ENCODE peak calls at places on chromosomes 4 and X, in nine cellular contexts. O, X, R, Y, T, G, K, M and S are unnamed samples.

GRCh38 chrX:148500428-148501120 is at the start of gene AFF2:
- DNase-seq in O (peak; percentile 30), X (peak; percentile 51), R (no peak), Y (no peak), T (peak; percentile 57), G (peak; percentile 54), K (peak; percentile 78), M (no peak), S (no peak)

GRCh38 chr4:114481856-114482255 is 116.8 kb upstream of the UGT8 start:
- DNase-seq in O (no peak), X (no peak), R (no peak), Y (no peak), T (no peak), G (no peak), K (peak; percentile 54), M (no peak), S (no peak)

GRCh38 chr4:20878806-20879205 is 178.5 kb downstream of the PACRGL start:
- DNase-seq in O (no peak), X (no peak), R (no peak), Y (no peak), T (no peak), G (no peak), K (no peak), M (no peak), S (no peak)

GRCh38 chr4:111562811-111563210 is 582.4 kb upstream of the FAM241A start:
- DNase-seq in O (no peak), X (no peak), R (no peak), Y (peak; percentile 66), T (no peak), G (no peak), K (no peak), M (no peak), S (no peak)

GRCh38 chr4:85555210-85555609 is 80.3 kb downstream of the ARHGAP24 start:
- DNase-seq in O (no peak), X (no peak), R (no peak), Y (no peak), T (no peak), G (no peak), K (no peak), M (no peak), S (no peak)

GRCh38 chr4:83723609-83724008 is 187.7 kb downstream of the GPAT3 start:
- DNase-seq in O (no peak), X (no peak), R (no peak), Y (no peak), T (no peak), G (no peak), K (no peak), M (no peak), S (no peak)

GRCh38 chrX:8647176-8647575 is 84.8 kb downstream of the ANOS1 start:
- DNase-seq in O (no peak), X (no peak), R (no peak), Y (no peak), T (no peak), G (no peak), K (no peak), M (no peak), S (no peak)

GRCh38 chrX:153968255-153968654 is 3.4 kb downstream of the HCFC1 start:
- DNase-seq in O (no peak), X (peak; percentile 4), R (no peak), Y (no peak), T (peak; percentile 48), G (no peak), K (no peak), M (no peak), S (no peak)

GRCh38 chrX:9141496-9141895 is 107.6 kb upstream of the FAM9B start:
- DNase-seq in O (peak; percentile 17), X (no peak), R (no peak), Y (peak; percentile 85), T (no peak), G (no peak), K (no peak), M (no peak), S (no peak)

GRCh38 chr4:150164956-150165355 is 86.7 kb downstream of the DCLK2 start:
- DNase-seq in O (no peak), X (no peak), R (no peak), Y (no peak), T (no peak), G (no peak), K (no peak), M (no peak), S (no peak)

GRCh38 chr4:152536545-152537182 is 772 bp upstream of the FBXW7 start:
- DNase-seq in O (peak; percentile 61), X (no peak), R (no peak), Y (peak; percentile 37), T (no peak), G (peak; percentile 52), K (peak; percentile 65), M (no peak), S (no peak)

GRCh38 chrX:44915361-44915868 is 42.4 kb downstream of the KDM6A start:
- DNase-seq in O (peak; percentile 20), X (no peak), R (no peak), Y (peak; percentile 20), T (no peak), G (peak; percentile 54), K (no peak), M (no peak), S (no peak)

GRCh38 chrX:44918722-44919121 is 45.7 kb downstream of the KDM6A start:
- DNase-seq in O (no peak), X (no peak), R (no peak), Y (no peak), T (no peak), G (no peak), K (no peak), M (no peak), S (no peak)

GRCh38 chrX:44908838-44909237 is 35.9 kb downstream of the KDM6A start:
- DNase-seq in O (no peak), X (no peak), R (no peak), Y (no peak), T (no peak), G (no peak), K (no peak), M (no peak), S (no peak)

GRCh38 chrX:44914532-44915198 is 41.7 kb downstream of the KDM6A start:
- DNase-seq in O (peak; percentile 44), X (no peak), R (no peak), Y (peak; percentile 68), T (no peak), G (no peak), K (no peak), M (no peak), S (no peak)

GRCh38 chrX:44913656-44914531 is 40.9 kb downstream of the KDM6A start:
- DNase-seq in O (no peak), X (no peak), R (no peak), Y (no peak), T (no peak), G (no peak), K (no peak), M (no peak), S (no peak)
- H3K27ac ChIP-seq in O (peak overlapping the region; percentile 79), X (no peak overlapping the region), R (no peak overlapping the region), Y (no peak overlapping the region), T (no peak overlapping the region), G (no peak overlapping the region), K (no peak overlapping the region), M (no peak overlapping the region), S (no peak overlapping the region)

GRCh38 chrX:124441971-124442370 is 95.6 kb downstream of the SH2D1A start:
- DNase-seq in O (no peak), X (no peak), R (no peak), Y (no peak), T (no peak), G (no peak), K (no peak), M (no peak), S (no peak)
- H3K4me3 ChIP-seq in O (no peak overlapping the region), X (no peak overlapping the region), R (no peak overlapping the region), Y (no peak overlapping the region), T (no peak overlapping the region), G (no peak overlapping the region), K (no peak overlapping the region), M (no peak overlapping the region), S (no peak overlapping the region)

GRCh38 chr4:98627883-98628282 is 30.5 kb downstream of the TSPAN5 start:
- DNase-seq in O (no peak), X (no peak), R (no peak), Y (peak; percentile 81), T (no peak), G (no peak), K (no peak), M (no peak), S (no peak)
- H3K9me3 ChIP-seq in O (no peaks in the 10 kb centered on the region), X (no peaks in the 10 kb centered on the region), R (no peaks in the 10 kb centered on the region), Y (peaks cover 4% of the 10 kb centered on the region), T (no peaks in the 10 kb centered on the region), G (no peaks in the 10 kb centered on the region), K (no peaks in the 10 kb centered on the region), M (peaks cover 6% of the 10 kb centered on the region), S (no peaks in the 10 kb centered on the region)

DNA sequence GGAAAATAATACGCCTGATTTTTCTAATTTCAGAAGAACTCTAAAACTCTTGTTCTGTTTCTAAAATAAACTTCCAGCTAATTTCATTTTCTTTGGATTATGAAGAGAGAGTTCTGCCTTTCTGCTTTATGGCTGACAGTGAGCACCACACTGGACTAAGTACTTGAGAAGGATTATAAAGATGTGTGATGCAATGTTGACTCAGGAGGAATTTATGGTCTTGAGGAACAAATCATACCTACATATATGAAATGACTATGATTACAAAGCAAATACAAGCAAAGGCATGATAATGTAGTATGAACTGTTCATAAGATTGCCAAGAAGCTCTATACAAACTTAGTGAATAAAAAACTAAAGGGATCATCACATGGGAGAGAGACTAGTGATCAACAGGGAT is 13.0 kb upstream of the SLC25A5 start:
- DNase-seq in O (peak; percentile 29), X (no peak), R (no peak), Y (peak; percentile 69), T (no peak), G (no peak), K (no peak), M (no peak), S (no peak)
- H3K27ac ChIP-seq in O (no peak overlapping the region), X (no peak overlapping the region), R (no peak overlapping the region), Y (no peak overlapping the region), T (no peak overlapping the region), G (no peak overlapping the region), K (no peak overlapping the region), M (no peak overlapping the region), S (peak overlapping the region; percentile 18)